ENCODE peak calls at places on chromosomes 4 and X, in ten cellular contexts. F is hepatic stellate cell, I is RWPE1, M is Caki2, P is neural progenitor cell, T is NCI-H1436, U is Panc1, Z is NCI-H2171 treated with DMSO at 0.1 percent for 48 hours, R is hippocampal formation, K is AG04450. B is an unnamed sample.

GRCh38 chr4:8387194-8387593 is 53.3 kb downstream of the ACOX3 start:
- DNase-seq in F (no peak), I (no peak), M (no peak), P (no peak), T (no peak), U (no peak), Z (no peak), R (no peak), K (no peak), B (no peak)

GRCh38 chrX:65932173-65933084 is 107.5 kb downstream of the VSIG4 start:
- DNase-seq in F (no peak), I (peak; percentile 33), M (peak; percentile 72), P (peak; percentile 12), T (no peak), U (no peak), Z (no peak), R (no peak), K (no peak), B (no peak)

GRCh38 chrX:134171661-134172587 is 65.1 kb upstream of the CCDC160 start:
- DNase-seq in F (no peak), I (peak; percentile 0), M (peak; percentile 59), P (peak; percentile 69), T (no peak), U (no peak), Z (peak; percentile 18), R (no peak), K (no peak), B (peak; percentile 1)

GRCh38 chrX:18889982-18890381 is 93.9 kb downstream of the PHKA2 start:
- DNase-seq in F (no peak), I (no peak), M (no peak), P (no peak), T (no peak), U (no peak), Z (peak; percentile 79), R (no peak), K (no peak), B (no peak)

GRCh38 chr4:163587867-163588266 is 93.4 kb downstream of the TMA16 start:
- DNase-seq in F (no peak), I (no peak), M (peak; percentile 1), P (no peak), T (no peak), U (no peak), Z (peak; percentile 7), R (no peak), K (no peak), B (no peak)

GRCh38 chr4:105113800-105114199 is 32.9 kb upstream of the TET2 start:
- DNase-seq in F (no peak), I (no peak), M (no peak), P (no peak), T (no peak), U (no peak), Z (no peak), R (no peak), K (no peak), B (no peak)

GRCh38 chrX:37776283-37776986 is 3.4 kb upstream of the CYBB start:
- DNase-seq in F (no peak), I (no peak), M (no peak), P (no peak), T (no peak), U (no peak), Z (no peak), R (no peak), K (no peak), B (no peak)

GRCh38 chr4:53656421-53656981 is 65.2 kb upstream of the LNX1 start:
- DNase-seq in F (peak; percentile 26), I (no peak), M (no peak), P (no peak), T (no peak), U (no peak), Z (no peak), R (no peak), K (no peak), B (no peak)

GRCh38 chr4:119781044-119781443 is 152.4 kb upstream of the PDE5A start:
- DNase-seq in F (no peak), I (no peak), M (no peak), P (no peak), T (no peak), U (no peak), Z (no peak), R (no peak), K (no peak), B (no peak)

GRCh38 chrX:46257451-46257879 is 287.8 kb downstream of the ZNF674 start:
- DNase-seq in F (no peak), I (no peak), M (no peak), P (no peak), T (no peak), U (no peak), Z (no peak), R (no peak), K (no peak), B (no peak)

GRCh38 chr4:86939123-86939522 is 4.3 kb downstream of the AFF1 start:
- DNase-seq in F (no peak), I (no peak), M (no peak), P (no peak), T (peak; percentile 11), U (no peak), Z (no peak), R (no peak), K (no peak), B (no peak)

GRCh38 chrX:44155126-44155525 is 181.9 kb upstream of the NDP start:
- DNase-seq in F (no peak), I (no peak), M (no peak), P (no peak), T (no peak), U (no peak), Z (peak; percentile 26), R (no peak), K (no peak), B (no peak)

GRCh38 chrX:106933538-106933961 is 13.3 kb downstream of the CLDN2 start:
- DNase-seq in F (no peak), I (no peak), M (peak; percentile 69), P (no peak), T (no peak), U (no peak), Z (no peak), R (no peak), K (no peak), B (peak; percentile 80)

GRCh38 chr4:5683566-5683965 is 24.8 kb downstream of the EVC2 start:
- DNase-seq in F (no peak), I (no peak), M (no peak), P (no peak), T (no peak), U (no peak), Z (no peak), R (no peak), K (no peak), B (no peak)

GRCh38 chr4:99301376-99302164 is 10.8 kb upstream of the ADH1A start:
- DNase-seq in F (peak; percentile 19), I (no peak), M (no peak), P (no peak), T (no peak), U (no peak), Z (no peak), R (no peak), K (peak; percentile 6), B (no peak)

GRCh38 chrX:46574941-46575381 is 1.4 kb downstream of the CHST7 start:
- DNase-seq in F (no peak), I (no peak), M (no peak), P (peak; percentile 55), T (no peak), U (no peak), Z (peak; percentile 60), R (no peak), K (no peak), B (no peak)

GRCh38 chr4:87103691-87104187 is 116.7 kb downstream of the KLHL8 start:
- DNase-seq in F (peak; percentile 25), I (peak; percentile 67), M (peak; percentile 63), P (no peak), T (no peak), U (no peak), Z (no peak), R (no peak), K (no peak), B (peak; percentile 40)

GRCh38 chr4:157664726-157665125 is 444.2 kb downstream of the GRIA2 start:
- DNase-seq in F (peak; percentile 14), I (peak; percentile 8), M (peak; percentile 19), P (no peak), T (no peak), U (no peak), Z (no peak), R (no peak), K (no peak), B (peak; percentile 57)

GRCh38 chr4:47716017-47716416 is 121.8 kb downstream of the CORIN start:
- DNase-seq in F (no peak), I (no peak), M (no peak), P (no peak), T (no peak), U (no peak), Z (no peak), R (no peak), K (no peak), B (no peak)

GRCh38 chrX:68186552-68187262 is 246.6 kb downstream of the OPHN1 start:
- DNase-seq in F (no peak), I (no peak), M (peak; percentile 1), P (no peak), T (no peak), U (no peak), Z (no peak), R (no peak), K (no peak), B (no peak)

GRCh38 chrX:1398431-1399340 is 6.8 kb upstream of the SLC25A6 start:
- DNase-seq in F (no peak), I (no peak), M (no peak), P (no peak), T (no peak), U (no peak), Z (no peak), R (no peak), K (no peak), B (no peak)

GRCh38 chrX:9539611-9540387 is 74.9 kb downstream of the TBL1X start:
- DNase-seq in F (no peak), I (no peak), M (no peak), P (no peak), T (no peak), U (no peak), Z (no peak), R (no peak), K (no peak), B (no peak)

GRCh38 chr4:648579-649292 is 23.4 kb downstream of the PDE6B start:
- DNase-seq in F (no peak), I (no peak), M (no peak), P (peak; percentile 79), T (no peak), U (no peak), Z (no peak), R (no peak), K (no peak), B (no peak)

GRCh38 chr4:81528979-81529378 is 57.3 kb upstream of the RASGEF1B start:
- DNase-seq in F (no peak), I (no peak), M (no peak), P (no peak), T (no peak), U (no peak), Z (no peak), R (no peak), K (no peak), B (no peak)

GRCh38 chr4:163540977-163541376 is 46.5 kb downstream of the TMA16 start:
- DNase-seq in F (peak; percentile 56), I (peak; percentile 30), M (peak; percentile 61), P (no peak), T (no peak), U (no peak), Z (no peak), R (no peak), K (peak; percentile 83), B (peak; percentile 17)

GRCh38 chrX:119790977-119791436 is 423 bp downstream of the RPL39 start:
- DNase-seq in F (no peak), I (peak; percentile 2), M (no peak), P (no peak), T (peak; percentile 13), U (no peak), Z (peak; percentile 21), R (peak; percentile 6), K (no peak), B (peak; percentile 25)

GRCh38 chrX:141989802-141990201 is 86.1 kb downstream of the MAGEC1 start:
- DNase-seq in F (no peak), I (no peak), M (no peak), P (no peak), T (no peak), U (no peak), Z (no peak), R (no peak), K (no peak), B (no peak)

GRCh38 chr4:38565271-38566199 is 98.5 kb upstream of the KLF3 start:
- DNase-seq in F (peak; percentile 26), I (peak; percentile 87), M (no peak), P (no peak), T (peak; percentile 10), U (peak; percentile 12), Z (peak; percentile 14), R (no peak), K (peak; percentile 49), B (no peak)

B was measured in ACHN.